ENCODE peak calls at places on chromosomes 7 and 10, in four cellular contexts. M is NCI-H2081, P is NCI-H1694 treated with DMSO at 0.1 percent for 48 hours, S is SK-N-SH. B is an unnamed sample.

GRCh38 chr7:91054374-91054773 is 209.9 kb upstream of the FZD1 start:
- DNase-seq in S (no peak), P (no peak), M (no peak), B (no peak)

GRCh38 chr7:127571741-127572505 is 13.5 kb downstream of the GCC1 start:
- DNase-seq in S (no peak), P (no peak), M (no peak), B (no peak)

GRCh38 chr7:143382791-143383641 is 1.9 kb downstream of the ZYX start:
- DNase-seq in P (no peak), S (no peak), M (no peak), B (no peak)

GRCh38 chr10:46094197-46094500 is 48.1 kb upstream of the MSMB start:
- DNase-seq in P (no peak), S (no peak), M (no peak), B (no peak)

GRCh38 chr7:5284304-5285281 is 1.9 kb downstream of the SLC29A4 start:
- DNase-seq in M (peak), P (peak), S (peak), B (peak)

GRCh38 chr7:74365320-74366022 is 76.3 kb downstream of the CLIP2 start:
- DNase-seq in M (peak), P (peak), S (peak), B (peak)

GRCh38 chr10:130137659-130138478 is 1.7 kb downstream of the GLRX3 start:
- DNase-seq in P (no peak), M (no peak), S (no peak), B (no peak)

GRCh38 chr10:821322-821721 is 110.2 kb downstream of the LARP4B start:
- DNase-seq in P (no peak), S (no peak), M (no peak), B (no peak)

GRCh38 chr7:84536256-84536870 is 341.8 kb upstream of the SEMA3A start:
- DNase-seq in S (no peak), M (no peak), P (no peak), B (no peak)

GRCh38 chr10:31133628-31134302 is 102.1 kb upstream of the ZNF438 start:
- DNase-seq in S (peak), P (peak), M (peak), B (peak)

GRCh38 chr10:77970869-77971803 is 44.6 kb upstream of the DLG5 start:
- DNase-seq in M (no peak), S (peak), P (no peak), B (no peak)

GRCh38 chr7:157394246-157395191 is 57.7 kb downstream of the DNAJB6 start:
- DNase-seq in P (no peak), S (no peak), M (no peak), B (no peak)

GRCh38 chr10:80176526-80176925 is 28.8 kb downstream of the ANXA11 start:
- DNase-seq in M (no peak), P (no peak), S (no peak), B (no peak)

GRCh38 chr7:44156453-44157010 is 15.4 kb upstream of the MYL7 start:
- DNase-seq in P (no peak), M (no peak), S (no peak), B (no peak)

GRCh38 chr7:27262121-27262520 is 19.5 kb downstream of the EVX1 start:
- DNase-seq in P (no peak), M (no peak), S (no peak), B (no peak)

GRCh38 chr7:120480930-120481329 is 208.0 kb downstream of the KCND2 start:
- DNase-seq in S (no peak), M (no peak), P (no peak), B (no peak)

GRCh38 chr7:106626376-106627293 is 34.3 kb downstream of the CCDC71L start:
- DNase-seq in P (no peak), M (no peak), S (no peak), B (no peak)

GRCh38 chr7:159004411-159004810 is 140.3 kb downstream of the VIPR2 start:
- DNase-seq in M (no peak), P (no peak), S (no peak), B (no peak)

GRCh38 chr7:101795461-101795860 is 22.0 kb upstream of the CUX1 start:
- DNase-seq in P (no peak), S (no peak), M (no peak), B (no peak)

GRCh38 chr10:27747096-27747451 is 1.5 kb upstream of the MKX start:
- DNase-seq in P (no peak), M (no peak), S (no peak), B (no peak)

GRCh38 chr10:126459878-126460481 is 71.7 kb upstream of the ADAM12 start:
- DNase-seq in P (no peak), M (no peak), S (no peak), B (no peak)

GRCh38 chr7:28570113-28570969 is 158.0 kb downstream of the CREB5 start:
- DNase-seq in S (no peak), P (no peak), M (no peak), B (no peak)

GRCh38 chr10:78424721-78425120 is 391.1 kb downstream of the RPS24 start:
- DNase-seq in M (no peak), P (no peak), S (no peak), B (no peak)

GRCh38 chr7:27689045-27689877 is 26.6 kb upstream of the HIBADH start:
- DNase-seq in S (peak), P (peak), M (no peak), B (no peak)

GRCh38 chr10:93039721-93040120 is 20.9 kb upstream of the CYP26C1 start:
- DNase-seq in M (no peak), S (no peak), P (peak), B (no peak)

GRCh38 chr7:130699686-130700085 is 13.3 kb upstream of the TSGA13 start:
- DNase-seq in S (no peak), M (no peak), P (no peak), B (no peak)

GRCh38 chr10:69769395-69769989 is 32.2 kb upstream of the COL13A1 start:
- DNase-seq in P (no peak), M (no peak), S (no peak), B (no peak)

B was measured in dorsolateral prefrontal cortex.